ENCODE peak calls at places on chromosomes 1 and 21, in seven cellular contexts. S is stimulated activated CD4-positive, alpha-beta T cell treated with anti-CD3 and anti-CD28 coated beads, Interleukin-1b, Interleukin-23, amount 100 ng/mL, for 24 hours; Z is GM06990; X is DMS 273 treated with DMSO at 0.1 percent for 48 hours; C is HFF-Myc; K is foreskin fibroblast; U is stimulated activated CD8-positive, alpha-beta memory T cell treated with anti-CD3 and anti-CD28 coated beads, Interleukin-7, amount 100 ng/mL, for 1 hour. I is an unnamed sample.

GRCh38 chr1:166948856-166949350 is 26.4 kb downstream of the ILDR2 start:
- DNase-seq in C (no peak), S (no peak), X (no peak), U (no peak), K (no peak), Z (no peak), I (no peak)

GRCh38 chr1:55304306-55304705 is 89.1 kb upstream of the USP24 start:
- DNase-seq in S (no peak), C (no peak), K (no peak), U (no peak), X (peak; percentile 12), Z (no peak), I (no peak)

GRCh38 chr1:158122823-158123390 is 57.8 kb upstream of the CD1D start:
- DNase-seq in C (no peak), K (no peak), S (no peak), U (no peak), X (no peak), Z (no peak), I (no peak)

GRCh38 chr1:32871364-32872188 is 864 bp upstream of the FNDC5 start:
- DNase-seq in Z (no peak), C (no peak), X (no peak), S (no peak), K (no peak), U (no peak), I (no peak)

GRCh38 chr1:72846476-72846875 is 564.1 kb upstream of the NEGR1 start:
- DNase-seq in S (no peak), U (no peak), X (no peak), Z (no peak), K (no peak), C (no peak), I (no peak)

GRCh38 chr1:14887936-14888335 is 265.6 kb upstream of the TMEM51 start:
- DNase-seq in U (no peak), Z (no peak), S (no peak), X (no peak), C (no peak), K (no peak), I (no peak)

GRCh38 chr1:84299536-84300260 is 1.8 kb upstream of the SAMD13 start:
- DNase-seq in S (no peak), K (no peak), X (no peak), Z (no peak), C (no peak), U (no peak), I (no peak)

GRCh38 chr1:170929835-170930554 is 5.3 kb upstream of the MROH9 start:
- DNase-seq in X (no peak), C (peak; percentile 33), K (peak; percentile 56), U (no peak), Z (peak; percentile 6), S (no peak), I (peak; percentile 41)

GRCh38 chr1:30877205-30877912 is 31.2 kb downstream of the SDC3 start:
- DNase-seq in X (no peak), K (peak; percentile 74), U (no peak), S (no peak), C (no peak), Z (no peak), I (no peak)

GRCh38 chr1:39485046-39485803 is 6.2 kb upstream of the BMP8A start:
- DNase-seq in X (no peak), C (no peak), U (no peak), Z (no peak), S (no peak), K (no peak), I (no peak)

GRCh38 chr1:41370225-41370624 is 9.0 kb downstream of the FOXO6 start:
- DNase-seq in C (no peak), Z (no peak), U (no peak), K (no peak), X (no peak), S (no peak), I (no peak)

GRCh38 chr1:208185801-208186201 is 58.4 kb downstream of the PLXNA2 start:
- DNase-seq in S (no peak), C (no peak), X (no peak), Z (no peak), U (no peak), K (no peak), I (no peak)

GRCh38 chr1:18668051-18668450 is 37.4 kb downstream of the PAX7 start:
- DNase-seq in U (no peak), S (no peak), K (no peak), C (no peak), X (no peak), Z (no peak), I (no peak)

GRCh38 chr1:85550784-85551516 is 29.6 kb upstream of the CCN1 start:
- DNase-seq in X (no peak), S (no peak), K (peak; percentile 73), Z (no peak), U (no peak), C (peak; percentile 29), I (peak; percentile 21)

GRCh38 chr1:78145105-78145580 is 99.4 kb downstream of the GIPC2 start:
- DNase-seq in U (no peak), Z (no peak), C (peak; percentile 46), S (peak; percentile 13), X (peak; percentile 75), K (peak; percentile 69), I (peak; percentile 44)

GRCh38 chr21:37458669-37459276 is 92.2 kb downstream of the DYRK1A start:
- DNase-seq in U (no peak), Z (no peak), C (no peak), K (no peak), S (no peak), X (no peak), I (no peak)

GRCh38 chr1:109255097-109255651 is 5.8 kb downstream of the CELSR2 start:
- DNase-seq in C (no peak), K (no peak), Z (no peak), U (no peak), S (no peak), X (no peak), I (no peak)

I was measured in smooth muscle cell of the brain vasculature.